ENCODE peak calls at places on chromosomes 11 and 22, in five cellular contexts. J is iPS-NIHi11; D is OCI-M1; K is activated effector memory CD4-positive, alpha-beta T cell treated with anti-CD3 and anti-CD28 coated beads, Interleukin-2, amount 50 U/mL, for 16 hours; G is SJSA1. N is an unnamed sample.

GRCh38 chr22:50694099-50694498 is 21.5 kb downstream of the SHANK3 start:
- DNase-seq in J (no peak), D (peak), K (no peak), G (no peak), N (no peak)

GRCh38 chr11:12789054-12789453 is 114.8 kb downstream of the TEAD1 start:
- DNase-seq in J (no peak), D (no peak), K (no peak), G (no peak), N (no peak)

GRCh38 chr11:69939551-69940245 is 120.5 kb upstream of the FGF3 start:
- DNase-seq in J (no peak), D (no peak), K (no peak), G (no peak), N (no peak)

GRCh38 chr11:14861680-14862079 is 30.4 kb downstream of the CYP2R1 start:
- DNase-seq in J (no peak), D (peak), K (no peak), G (no peak), N (no peak)

GRCh38 chr11:35721576-35722341 is 59.2 kb downstream of the TRIM44 start:
- DNase-seq in J (no peak), D (no peak), K (no peak), G (peak), N (no peak)

GRCh38 chr11:71442123-71442522 is 6.1 kb downstream of the DHCR7 start:
- DNase-seq in J (no peak), D (no peak), K (no peak), G (no peak), N (no peak)

GRCh38 chr11:41446107-41446506 is 13.3 kb downstream of the LRRC4C start:
- DNase-seq in J (no peak), D (no peak), K (no peak), G (no peak), N (no peak)

GRCh38 chr22:36010913-36011312 is 17.7 kb downstream of the RBFOX2 start:
- DNase-seq in J (no peak), D (no peak), K (no peak), G (no peak), N (no peak)

GRCh38 chr22:44876921-44877320 is 124.5 kb downstream of the ARHGAP8 start:
- DNase-seq in J (no peak), D (no peak), K (peak), G (no peak), N (no peak)

GRCh38 chr11:12434255-12434654 is 56.9 kb downstream of the PARVA start:
- DNase-seq in J (no peak), D (peak), K (no peak), G (no peak), N (no peak)

GRCh38 chr11:117932426-117932825 is 3.2 kb upstream of the TMPRSS13 start:
- DNase-seq in J (no peak), D (no peak), K (no peak), G (no peak), N (no peak)

GRCh38 chr11:315051-315481 is 1.2 kb downstream of the IFITM1 start:
- DNase-seq in J (no peak), D (no peak), K (peak), G (no peak), N (no peak)

GRCh38 chr11:94732617-94733292 is 35.4 kb upstream of the AMOTL1 start:
- DNase-seq in J (no peak), D (no peak), K (no peak), G (peak), N (no peak)

GRCh38 chr11:66639066-66639813 is 737 bp downstream of the RBM4 start:
- DNase-seq in J (no peak), D (peak), K (peak), G (no peak), N (no peak)